ENCODE peak calls at places on chromosome 7, in five cellular contexts. V is ovary, T is BE2C, E is IMR-90, W is AG09309. M is an unnamed sample.

GRCh38 chr7:38107486-38107893 is 70.6 kb upstream of the STARD3NL start:
- DNase-seq in V (peak; percentile 23), W (no peak), T (peak; percentile 72), E (peak; percentile 35), M (peak; percentile 78)

GRCh38 chr7:94445696-94446194 is 51.0 kb downstream of the COL1A2 start:
- DNase-seq in E (no peak), W (no peak), V (no peak), T (no peak), M (no peak)

GRCh38 chr7:143387156-143387975 is 6.2 kb downstream of the ZYX start:
- DNase-seq in V (no peak), T (no peak), E (no peak), W (no peak), M (no peak)

GRCh38 chr7:149459540-149460433 is 1.1 kb downstream of the ZNF777 start:
- DNase-seq in T (no peak), V (no peak), E (no peak), W (no peak), M (peak; percentile 48)

GRCh38 chr7:144524271-144524670 is 120.8 kb upstream of the NOBOX start:
- DNase-seq in W (no peak), E (no peak), V (no peak), T (no peak), M (no peak)

GRCh38 chr7:98511175-98511574 is 105.9 kb upstream of the NPTX2 start:
- DNase-seq in V (no peak), E (no peak), W (no peak), T (no peak), M (no peak)

GRCh38 chr7:97218767-97219166 is 101.3 kb downstream of the SDHAF3 start:
- DNase-seq in V (no peak), T (no peak), E (no peak), W (no peak), M (no peak)

GRCh38 chr7:110987130-110987693 is 103.7 kb upstream of the LRRN3 start:
- DNase-seq in T (no peak), V (no peak), E (no peak), W (no peak), M (no peak)

GRCh38 chr7:129298268-129298893 is 73.6 kb downstream of the AHCYL2 start:
- DNase-seq in T (peak; percentile 66), V (peak; percentile 24), W (no peak), E (peak; percentile 51), M (peak; percentile 57)

GRCh38 chr7:22672892-22673637 is 53.9 kb upstream of the IL6 start:
- DNase-seq in V (no peak), T (no peak), W (no peak), E (peak; percentile 46), M (peak; percentile 71)

DNA sequence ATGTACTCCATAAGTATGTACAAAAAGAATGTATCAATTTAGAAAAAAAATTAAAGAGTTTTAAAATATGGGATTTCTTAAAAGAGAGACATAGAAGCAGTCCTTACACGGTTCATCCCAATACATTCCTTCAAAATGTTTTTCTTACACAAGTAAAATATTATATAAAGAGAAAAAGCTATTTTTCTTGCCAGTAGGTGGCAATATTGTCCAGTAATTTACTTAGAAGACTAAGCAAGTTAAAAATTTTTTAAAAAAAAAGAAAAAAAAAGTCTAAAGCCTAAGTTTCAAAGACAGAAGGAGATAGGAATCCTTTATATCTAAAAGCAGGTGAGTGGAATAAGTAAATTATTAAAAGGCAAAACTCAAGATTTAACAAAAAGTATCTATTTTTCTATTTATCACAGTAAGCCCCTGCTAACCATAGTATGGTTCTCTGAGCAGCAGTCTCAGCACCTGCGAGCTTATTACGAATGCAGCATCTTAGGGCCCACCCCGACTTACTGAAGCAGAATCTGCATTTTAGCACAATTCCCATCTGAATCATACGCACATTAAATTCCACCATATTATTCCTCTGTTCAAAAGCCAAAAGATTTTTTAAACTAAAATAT is 240.6 kb downstream of the DGKI start:
- DNase-seq in W (peak; percentile 49), E (peak; percentile 71), V (no peak), T (no peak), M (peak; percentile 48)
- TF ChIP-seq CTCF in W (peak; percentile 20), E (peak; percentile 56), V (peak; percentile 15), T (peak; percentile 27), M (peak; percentile 19)

GRCh38 chr7:151459726-151460473 is 20.0 kb upstream of the CRYGN start:
- DNase-seq in W (peak; percentile 84), E (peak; percentile 86), T (peak; percentile 56), V (peak; percentile 87), M (no peak)

GRCh38 chr7:151461942-151462230 is 21.9 kb upstream of the CRYGN start:
- DNase-seq in E (no peak), T (no peak), W (no peak), V (no peak), M (no peak)

GRCh38 chr7:151461096-151461941 is 21.4 kb upstream of the CRYGN start:
- DNase-seq in W (no peak), V (no peak), E (no peak), T (no peak), M (no peak)

GRCh38 chr7:151462306-151462779 is 22.4 kb upstream of the CRYGN start:
- DNase-seq in V (no peak), E (no peak), T (no peak), W (no peak), M (no peak)

GRCh38 chr7:151460474-151460855 is 20.5 kb upstream of the CRYGN start:
- DNase-seq in T (no peak), W (no peak), V (peak; percentile 37), E (no peak), M (no peak)
- H3K4me3 ChIP-seq in T (peak overlapping the region; percentile 38), W (no peak overlapping the region), V (peak overlapping the region; percentile 17), E (no peak overlapping the region), M (no peak overlapping the region)

GRCh38 chr7:116828281-116828680 is 34.1 kb upstream of the CAPZA2 start:
- DNase-seq in V (no peak), E (no peak), W (no peak), T (no peak), M (no peak)
- TF ChIP-seq CTCF in V (no peak), E (no peak), W (no peak), T (no peak), M (no peak)

GRCh38 chr7:66152538-66153191 is 38.0 kb downstream of the CRCP start:
- DNase-seq in V (no peak), W (no peak), T (peak; percentile 68), E (peak; percentile 34), M (no peak)
- H3K4me3 ChIP-seq in V (no peak overlapping the region), W (no peak overlapping the region), T (peak overlapping the region; percentile 10), E (no peak overlapping the region), M (no peak overlapping the region)

GRCh38 chr7:132575336-132575986 is 809 bp downstream of the PLXNA4 start:
- DNase-seq in T (peak; percentile 70), W (peak; percentile 27), V (peak; percentile 48), E (peak; percentile 18), M (no peak)
- TF ChIP-seq CTCF in T (peak; percentile 51), W (peak; percentile 27), V (no peak), E (no peak), M (no peak)

GRCh38 chr7:123745437-123745836 is 3.4 kb downstream of the WASL start:
- DNase-seq in E (no peak), T (no peak), W (no peak), V (no peak), M (no peak)

GRCh38 chr7:123747620-123748141 is 1.1 kb downstream of the WASL start:
- DNase-seq in W (peak; percentile 39), E (peak; percentile 88), V (peak; percentile 34), T (peak; percentile 76), M (peak; percentile 45)

GRCh38 chr7:123744416-123744815 is 4.4 kb downstream of the WASL start:
- DNase-seq in V (no peak), W (no peak), T (no peak), E (no peak), M (no peak)

GRCh38 chr7:123747089-123747488 is 1.7 kb downstream of the WASL start:
- DNase-seq in V (no peak), W (no peak), T (no peak), E (no peak), M (peak; percentile 43)

DNA sequence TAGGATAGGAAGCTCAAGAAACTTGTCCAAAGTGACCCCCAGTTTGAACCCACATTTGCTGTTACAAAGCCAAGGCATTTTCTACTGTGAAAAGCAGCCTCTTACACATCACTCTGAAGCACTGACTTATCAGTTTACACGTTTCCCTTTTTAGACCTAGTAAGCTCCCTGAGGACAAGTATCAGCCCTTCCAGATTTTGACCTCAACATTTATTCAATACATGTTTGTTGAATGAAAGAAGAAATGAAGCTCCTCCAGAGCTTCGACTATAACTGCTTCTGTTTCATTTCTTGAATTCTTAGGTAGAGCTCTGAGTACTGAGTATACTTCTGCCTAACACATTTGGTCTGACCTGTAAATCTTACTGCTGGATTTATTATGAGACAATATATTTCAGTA is 2.7 kb downstream of the WASL start:
- DNase-seq in V (no peak), E (no peak), T (no peak), W (no peak), M (no peak)
- H3K4me3 ChIP-seq in V (no peak overlapping the region), E (no peak overlapping the region), T (no peak overlapping the region), W (no peak overlapping the region), M (peak overlapping the region; percentile 70)